ENCODE peak calls at places on chromosomes 2 and 18, in eight cellular contexts. G, S, R, M, C, D, F and X are unnamed samples.

GRCh38 chr2:235238537-235238936 is 255.3 kb upstream of the AGAP1 start:
- DNase-seq in M (peak; percentile 10), D (no peak), C (no peak), G (no peak), F (peak; percentile 90), R (peak; percentile 75), S (no peak), X (peak; percentile 92)

GRCh38 chr2:241063587-241063986 is 38.5 kb downstream of the MTERF4 start:
- DNase-seq in D (peak; percentile 33), C (no peak), M (no peak), S (no peak), G (no peak), R (no peak), F (no peak), X (no peak)

GRCh38 chr18:31199190-31199769 is 36.6 kb upstream of the DSC1 start:
- DNase-seq in F (no peak), R (no peak), M (peak; percentile 73), D (no peak), G (no peak), S (no peak), C (peak; percentile 53), X (peak; percentile 16)

GRCh38 chr2:70942900-70943871 is 7.5 kb downstream of the ATP6V1B1 start:
- DNase-seq in S (peak; percentile 18), M (no peak), G (peak; percentile 55), F (peak; percentile 21), D (no peak), C (no peak), R (peak; percentile 58), X (no peak)

GRCh38 chr18:23927821-23928746 is 86.5 kb upstream of the TTC39C start:
- DNase-seq in F (peak; percentile 45), D (no peak), G (no peak), R (no peak), S (no peak), C (peak; percentile 45), M (no peak), X (no peak)

GRCh38 chr2:23385351-23385747 is 370 bp downstream of the KLHL29 start:
- DNase-seq in F (peak; percentile 29), C (no peak), G (no peak), M (peak; percentile 35), D (peak; percentile 33), S (no peak), R (peak; percentile 74), X (peak; percentile 40)

GRCh38 chr2:235642446-235643107 is 148.7 kb downstream of the AGAP1 start:
- DNase-seq in M (no peak), G (no peak), S (no peak), F (peak; percentile 72), R (no peak), D (no peak), C (no peak), X (peak; percentile 61)

GRCh38 chr2:118882693-118883336 is 35.4 kb upstream of the EN1 start:
- DNase-seq in C (peak; percentile 23), D (peak; percentile 71), S (peak; percentile 82), M (peak; percentile 82), F (peak; percentile 62), G (peak; percentile 63), R (peak; percentile 76), X (peak; percentile 61)

GRCh38 chr2:61421611-61422010 is 49.3 kb downstream of the USP34 start:
- DNase-seq in F (no peak), D (no peak), G (no peak), R (no peak), M (no peak), S (peak; percentile 55), C (no peak), X (no peak)

GRCh38 chr18:44759925-44760342 is 79.2 kb downstream of the SETBP1 start:
- DNase-seq in D (no peak), F (no peak), G (no peak), S (no peak), R (no peak), M (no peak), C (no peak), X (no peak)

GRCh38 chr2:236180831-236181453 is 12.8 kb upstream of the GBX2 start:
- DNase-seq in D (peak; percentile 39), F (peak; percentile 70), S (peak; percentile 66), M (peak; percentile 79), C (no peak), G (peak; percentile 78), R (peak; percentile 66), X (peak; percentile 83)

GRCh38 chr2:165793161-165793778 is 777 bp downstream of the GALNT3 start:
- DNase-seq in C (peak; percentile 22), S (peak; percentile 60), M (peak; percentile 95), D (peak; percentile 73), G (peak; percentile 18), F (no peak), R (no peak), X (no peak)

DNA sequence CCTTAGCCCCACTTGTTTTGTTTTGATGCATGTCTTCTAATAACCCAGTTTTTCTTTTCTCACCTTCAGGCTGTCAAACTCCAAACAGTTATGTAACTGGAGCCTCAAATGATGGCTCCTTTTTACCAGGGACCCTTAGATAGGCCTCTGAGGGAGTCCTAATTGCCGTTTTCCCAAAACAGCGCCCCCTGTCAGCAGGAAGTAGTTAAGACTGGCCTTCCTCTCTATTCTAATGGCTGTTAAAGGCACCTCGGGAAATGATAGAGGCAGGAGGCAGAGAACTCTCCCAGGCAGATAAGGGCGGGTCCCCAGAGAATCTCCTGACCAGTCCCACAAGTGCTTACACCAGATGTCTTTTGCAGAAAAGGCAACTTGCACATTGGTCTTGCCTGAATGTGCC is 123.2 kb downstream of the KCNS3 start:
- DNase-seq in D (no peak), R (no peak), M (no peak), C (no peak), F (no peak), G (no peak), S (no peak), X (no peak)
- H3K4me3 ChIP-seq in D (no peak overlapping the region), R (no peak overlapping the region), M (no peak overlapping the region), C (no peak overlapping the region), F (no peak overlapping the region), G (no peak overlapping the region), S (no peak overlapping the region), X (no peak overlapping the region)

DNA sequence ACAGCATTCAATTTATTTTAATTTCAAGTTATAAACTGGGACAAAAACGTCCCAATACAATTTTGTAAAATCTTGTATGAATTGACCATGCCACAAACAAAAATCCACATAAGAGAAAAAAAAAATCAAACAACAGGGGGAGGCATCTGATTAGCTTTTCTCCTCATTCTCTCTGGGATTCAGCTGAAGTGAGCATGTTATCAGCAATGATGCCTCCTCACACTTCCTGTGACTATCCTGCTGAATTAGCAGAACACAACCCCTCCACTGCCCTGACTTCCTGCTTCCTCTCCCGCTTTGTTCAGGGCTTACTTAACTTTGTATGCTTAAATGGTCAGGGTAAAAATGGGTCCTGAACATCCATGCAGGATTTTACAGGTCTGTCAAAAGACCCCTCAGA is 132.2 kb upstream of the ITGB6 start:
- DNase-seq in F (peak; percentile 48), C (no peak), G (no peak), M (peak; percentile 37), D (no peak), R (no peak), S (no peak), X (peak; percentile 65)
- TF ChIP-seq CTCF in F (no peak), C (no peak), G (no peak), M (no peak), D (no peak), R (no peak), S (no peak), X (no peak)

GRCh38 chr18:56575819-56576663 is 62.4 kb downstream of the TXNL1 start:
- DNase-seq in D (no peak), R (no peak), S (no peak), F (peak; percentile 83), M (peak; percentile 80), C (no peak), G (peak; percentile 66), X (peak; percentile 82)

GRCh38 chr18:56574827-56575226 is 63.6 kb downstream of the TXNL1 start:
- DNase-seq in C (no peak), M (no peak), D (peak; percentile 34), R (no peak), F (peak; percentile 75), G (no peak), S (no peak), X (peak; percentile 77)

GRCh38 chr18:56576826-56577573 is 61.4 kb downstream of the TXNL1 start:
- DNase-seq in S (no peak), F (no peak), G (peak; percentile 11), R (no peak), C (no peak), M (peak; percentile 32), D (no peak), X (peak; percentile 7)
- H3K4me3 ChIP-seq in S (no peak overlapping the region), F (no peak overlapping the region), G (no peak overlapping the region), R (no peak overlapping the region), C (no peak overlapping the region), M (peak overlapping the region; percentile 44), D (no peak overlapping the region), X (no peak overlapping the region)

DNA sequence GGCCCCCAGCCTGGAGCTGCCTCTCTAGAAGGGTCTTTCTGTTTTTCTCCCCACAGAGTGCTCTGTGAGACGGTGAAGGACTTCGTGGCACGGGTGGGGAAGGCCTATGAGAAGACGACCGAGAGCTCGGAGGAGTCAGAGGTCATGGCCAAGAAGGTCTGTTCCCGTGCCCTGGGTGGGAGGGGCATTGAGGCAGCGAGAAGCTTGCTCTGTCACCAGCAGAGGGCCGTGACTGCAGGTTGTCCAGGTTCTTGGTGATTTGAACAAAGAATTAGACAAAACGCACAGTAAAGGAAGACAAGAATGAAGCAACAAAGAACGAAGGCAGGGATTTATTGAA is 93.9 kb downstream of the DGKD start:
- DNase-seq in C (no peak), D (no peak), F (no peak), G (peak; percentile 10), S (peak; percentile 45), R (peak; percentile 55), M (peak; percentile 17), X (peak; percentile 14)
- TF ChIP-seq CTCF in C (no peak), D (no peak), F (peak; percentile 23), G (peak; percentile 23), S (no peak), R (no peak), M (peak; percentile 50), X (peak; percentile 14)